ENCODE peak calls at places on chromosomes 13 and 19, in four cellular contexts. M is T-cell, X is NCI-H1092 treated with DMSO at 0.1 percent for 48 hours, S is HS-5. C is an unnamed sample.

GRCh38 chr19:49496574-49497008 is 357 bp downstream of the RPS11 start:
- DNase-seq in M (no peak), X (no peak), S (no peak), C (no peak)

GRCh38 chr13:95221991-95222732 is 79.1 kb downstream of the ABCC4 start:
- DNase-seq in M (no peak), X (no peak), S (no peak), C (no peak)

GRCh38 chr13:76707360-76707759 is 178.8 kb downstream of the KCTD12 start:
- DNase-seq in M (no peak), X (no peak), S (no peak), C (no peak)

GRCh38 chr13:99031725-99032298 is 53.9 kb upstream of the DOCK9 start:
- DNase-seq in M (no peak), X (no peak), S (no peak), C (no peak)

GRCh38 chr13:41019027-41019487 is at the start of gene ELF1:
- DNase-seq in M (peak; percentile 10), X (no peak), S (peak; percentile 26), C (peak; percentile 17)

GRCh38 chr19:32458500-32459123 is 53.0 kb downstream of the DPY19L3 start:
- DNase-seq in M (no peak), X (no peak), S (no peak), C (no peak)

GRCh38 chr13:20231839-20232555 is at the start of gene GJB6:
- DNase-seq in M (peak; percentile 5), X (no peak), S (no peak), C (no peak)

GRCh38 chr19:54415208-54415900 is at the start of gene TTYH1:
- DNase-seq in M (no peak), X (no peak), S (no peak), C (peak; percentile 62)

GRCh38 chr19:2578911-2579677 is 103.2 kb downstream of the GADD45B start:
- DNase-seq in M (peak; percentile 48), X (peak; percentile 42), S (peak; percentile 61), C (peak; percentile 96)

GRCh38 chr13:51501592-51502205 is 48.9 kb upstream of the INTS6 start:
- DNase-seq in M (no peak), X (no peak), S (no peak), C (no peak)

GRCh38 chr13:36885901-36886300 is 34.1 kb downstream of the SMAD9 start:
- DNase-seq in M (no peak), X (peak; percentile 45), S (no peak), C (no peak)

GRCh38 chr19:18610245-18610555 is 2.5 kb upstream of the TMEM59L start:
- DNase-seq in M (no peak), X (no peak), S (no peak), C (no peak)

GRCh38 chr13:45413826-45414312 is 4.3 kb downstream of the SLC25A30 start:
- DNase-seq in M (no peak), X (no peak), S (no peak), C (no peak)

GRCh38 chr19:28397311-28397710 is 815.6 kb downstream of the UQCRFS1 start:
- DNase-seq in M (no peak), X (no peak), S (no peak), C (no peak)

GRCh38 chr13:65725001-65725400 is 1505.1 kb downstream of the PCDH9 start:
- DNase-seq in M (no peak), X (no peak), S (no peak), C (no peak)

GRCh38 chr13:92461402-92461801 is 765.2 kb upstream of the GPC6 start:
- DNase-seq in M (no peak), X (peak; percentile 85), S (no peak), C (no peak)

GRCh38 chr19:15813916-15814315 is 1.5 kb downstream of the OR10H1 start:
- DNase-seq in M (no peak), X (no peak), S (no peak), C (no peak)

GRCh38 chr19:10543420-10544241 is at the start of gene ATG4D:
- DNase-seq in M (peak; percentile 77), X (peak; percentile 89), S (no peak), C (peak; percentile 94)

GRCh38 chr13:46168341-46168740 is 13.6 kb downstream of the LCP1 start:
- DNase-seq in M (no peak), X (no peak), S (no peak), C (no peak)

GRCh38 chr13:65468628-65469027 is 1761.5 kb downstream of the PCDH9 start:
- DNase-seq in M (no peak), X (no peak), S (no peak), C (no peak)

GRCh38 chr13:90999401-90999800 is 348.1 kb upstream of the MIR17HG start:
- DNase-seq in M (no peak), X (no peak), S (no peak), C (no peak)

GRCh38 chr19:52397310-52398090 is at the start of gene ZNF528:
- DNase-seq in M (peak; percentile 93), X (peak; percentile 82), S (peak; percentile 52), C (peak; percentile 99)

GRCh38 chr13:77980592-77980991 is 62.0 kb upstream of the EDNRB start:
- DNase-seq in M (no peak), X (no peak), S (no peak), C (no peak)

GRCh38 chr19:49746206-49746958 is 16.7 kb downstream of the TSKS start:
- DNase-seq in M (no peak), X (no peak), S (no peak), C (peak; percentile 85)

GRCh38 chr19:49224856-49225255 is 67.3 kb downstream of the TRPM4 start:
- DNase-seq in M (no peak), X (peak; percentile 52), S (no peak), C (no peak)

GRCh38 chr13:76594435-76594834 is 291.8 kb downstream of the KCTD12 start:
- DNase-seq in M (no peak), X (no peak), S (no peak), C (no peak)

GRCh38 chr19:50713556-50714236 is 5.9 kb downstream of the SHANK1 start:
- DNase-seq in M (no peak), X (no peak), S (no peak), C (no peak)

C was measured in kidney.